ENCODE peak calls at places on chromosomes 3 and 15, in ten cellular contexts. Z is fibroblast of lung, E is keratinocyte, F is Peyer's patch, B is left ventricle myocardium inferior, G is hepatocyte, W is tibial artery, X is colonic mucosa, R is A549, S is transverse colon. C is an unnamed sample.

GRCh38 chr3:114646521-114646920 is 352.7 kb downstream of the TIGIT start:
- DNase-seq in S (no peak), B (no peak), Z (no peak), W (no peak), R (no peak), F (no peak), X (no peak), E (no peak), G (no peak), C (no peak)

GRCh38 chr3:59654120-59654952 is 604.5 kb upstream of the CFAP20DC start:
- DNase-seq in E (no peak), S (no peak), R (no peak), G (peak; percentile 23), W (peak; percentile 44), Z (peak; percentile 15), X (no peak), B (peak; percentile 29), F (no peak), C (peak; percentile 5)

GRCh38 chr3:195813916-195814486 is 2.3 kb upstream of the MUC4 start:
- DNase-seq in Z (no peak), G (no peak), E (no peak), R (no peak), X (no peak), B (no peak), F (no peak), S (no peak), W (no peak), C (no peak)

GRCh38 chr3:129461022-129461421 is 21.0 kb downstream of the IFT122 start:
- DNase-seq in S (no peak), X (no peak), Z (peak; percentile 72), B (no peak), W (no peak), E (no peak), G (no peak), R (no peak), F (no peak), C (no peak)

GRCh38 chr3:146921693-146922092 is 316.5 kb upstream of the PLSCR5 start:
- DNase-seq in S (no peak), G (no peak), R (no peak), F (no peak), X (no peak), Z (no peak), B (no peak), E (no peak), W (no peak), C (no peak)

GRCh38 chr3:11552289-11553264 is 91.1 kb downstream of the VGLL4 start:
- DNase-seq in Z (no peak), X (no peak), S (no peak), W (no peak), F (peak; percentile 43), G (no peak), B (peak; percentile 13), E (no peak), R (no peak), C (no peak)

GRCh38 chr15:89171136-89172072 is 50.0 kb downstream of the RLBP1 start:
- DNase-seq in F (no peak), W (no peak), R (peak; percentile 74), X (peak; percentile 73), B (no peak), Z (peak; percentile 63), G (peak; percentile 80), S (peak; percentile 54), E (no peak), C (peak; percentile 74)

GRCh38 chr3:62122819-62123218 is 250.5 kb downstream of the FEZF2 start:
- DNase-seq in W (no peak), B (no peak), R (no peak), S (no peak), G (no peak), Z (no peak), E (no peak), F (no peak), X (no peak), C (no peak)

GRCh38 chr3:133574260-133574881 is 885 bp downstream of the CDV3 start:
- DNase-seq in F (peak; percentile 85), W (peak; percentile 65), Z (peak; percentile 86), G (peak; percentile 90), E (no peak), B (peak; percentile 76), X (peak; percentile 74), R (peak; percentile 39), S (peak; percentile 80), C (peak; percentile 74)

GRCh38 chr3:74027121-74027520 is 402.4 kb upstream of the PDZRN3 start:
- DNase-seq in B (no peak), S (no peak), E (no peak), X (no peak), W (no peak), F (no peak), G (peak; percentile 55), Z (no peak), R (no peak), C (no peak)

GRCh38 chr3:98593046-98593936 is at the start of gene CPOX:
- DNase-seq in Z (peak; percentile 81), F (peak; percentile 94), S (peak; percentile 93), B (peak; percentile 88), W (peak; percentile 91), R (peak; percentile 88), E (no peak), X (peak; percentile 96), G (peak; percentile 95), C (peak; percentile 84)
- H3K27ac ChIP-seq in Z (peak within 1 kb of the TSS; percentile 55), F (peak within 1 kb of the TSS; percentile 77), S (peak within 1 kb of the TSS; percentile 85), B (peak within 1 kb of the TSS; percentile 90), W (peak within 1 kb of the TSS; percentile 78), R (peak within 1 kb of the TSS; percentile 77), E (peak within 1 kb of the TSS; percentile 39), X (peak within 1 kb of the TSS; percentile 73), G (peak within 1 kb of the TSS; percentile 75), C (no peak within 1 kb of the TSS)

DNA sequence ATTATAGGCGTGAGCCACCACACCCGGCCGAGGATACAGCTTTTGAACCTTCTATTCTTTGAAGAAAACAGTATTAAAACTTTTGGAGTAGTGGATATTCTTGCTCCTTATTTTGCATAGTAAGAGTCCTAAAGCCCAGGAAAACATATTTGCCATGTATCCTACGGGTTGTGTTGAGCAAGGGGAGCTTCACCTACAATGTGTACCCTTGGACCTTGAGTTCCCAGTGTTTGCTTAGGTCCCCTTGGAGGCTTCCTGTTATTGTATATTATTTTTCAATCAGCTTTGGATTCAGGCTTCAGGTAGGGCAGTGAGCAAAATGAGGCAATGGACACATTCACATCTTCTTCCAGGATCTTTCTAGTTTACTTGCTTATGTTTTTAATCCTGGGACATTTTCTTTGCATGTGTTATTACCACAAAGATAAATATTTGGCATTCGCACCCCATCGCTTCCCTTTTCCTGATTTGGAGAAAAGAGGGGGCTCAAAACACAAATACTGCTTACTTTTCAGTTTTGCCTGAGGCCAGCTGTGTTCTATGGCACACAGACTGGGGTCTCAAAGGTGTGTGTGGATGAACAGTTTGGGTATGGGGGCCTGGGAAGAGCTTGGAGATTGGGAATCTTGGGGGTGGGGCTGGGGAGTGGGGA is 88.7 kb downstream of the FNDC3B start:
- DNase-seq in S (no peak), Z (no peak), E (no peak), R (no peak), X (no peak), G (no peak), F (no peak), B (no peak), W (no peak), C (no peak)
- H3K4me1 ChIP-seq in S (peaks cover 39% of the 10 kb centered on the region), Z (peaks cover 33% of the 10 kb centered on the region), E (peaks cover 34% of the 10 kb centered on the region), R (peaks cover 85% of the 10 kb centered on the region), X (no peaks in the 10 kb centered on the region), G (peaks cover 55% of the 10 kb centered on the region), F (peaks cover 23% of the 10 kb centered on the region), B (peaks cover 89% of the 10 kb centered on the region), W (no peaks in the 10 kb centered on the region), C (peaks cover 11% of the 10 kb centered on the region)

GRCh38 chr15:99620178-99620577 is 54.4 kb downstream of the MEF2A start:
- DNase-seq in Z (no peak), G (no peak), W (no peak), B (no peak), R (no peak), E (no peak), F (no peak), X (no peak), S (no peak), C (no peak)
- TF ChIP-seq CTCF in Z (no peak), G (no peak), W (no peak), B (no peak), R (no peak), E (no peak), F (no peak), X (no peak), S (no peak), C (no peak)

GRCh38 chr15:67571643-67572415 is 29.3 kb downstream of the MAP2K5 start:
- DNase-seq in Z (no peak), F (peak; percentile 54), R (no peak), W (no peak), S (peak; percentile 55), X (peak; percentile 52), E (no peak), B (no peak), G (peak; percentile 22), C (no peak)

GRCh38 chr15:67569668-67570067 is 27.2 kb downstream of the MAP2K5 start:
- DNase-seq in E (no peak), B (no peak), F (no peak), Z (no peak), G (no peak), R (no peak), W (no peak), S (no peak), X (no peak), C (no peak)

GRCh38 chr15:67570875-67571642 is 28.6 kb downstream of the MAP2K5 start:
- DNase-seq in B (no peak), Z (no peak), F (no peak), X (no peak), S (no peak), W (no peak), R (no peak), G (peak; percentile 20), E (no peak), C (no peak)

GRCh38 chr15:67574981-67575632 is 32.6 kb downstream of the MAP2K5 start:
- DNase-seq in E (no peak), S (no peak), W (no peak), F (no peak), B (no peak), X (no peak), Z (no peak), G (no peak), R (no peak), C (peak; percentile 1)

GRCh38 chr15:67573194-67573593 is 30.7 kb downstream of the MAP2K5 start:
- DNase-seq in G (no peak), W (no peak), R (no peak), Z (no peak), S (no peak), B (no peak), F (no peak), X (no peak), E (no peak), C (no peak)
- H3K27ac ChIP-seq in G (no peak overlapping the region), W (no peak overlapping the region), R (no peak overlapping the region), Z (no peak overlapping the region), S (no peak overlapping the region), B (no peak overlapping the region), F (no peak overlapping the region), X (no peak overlapping the region), E (no peak overlapping the region), C (no peak overlapping the region)

DNA sequence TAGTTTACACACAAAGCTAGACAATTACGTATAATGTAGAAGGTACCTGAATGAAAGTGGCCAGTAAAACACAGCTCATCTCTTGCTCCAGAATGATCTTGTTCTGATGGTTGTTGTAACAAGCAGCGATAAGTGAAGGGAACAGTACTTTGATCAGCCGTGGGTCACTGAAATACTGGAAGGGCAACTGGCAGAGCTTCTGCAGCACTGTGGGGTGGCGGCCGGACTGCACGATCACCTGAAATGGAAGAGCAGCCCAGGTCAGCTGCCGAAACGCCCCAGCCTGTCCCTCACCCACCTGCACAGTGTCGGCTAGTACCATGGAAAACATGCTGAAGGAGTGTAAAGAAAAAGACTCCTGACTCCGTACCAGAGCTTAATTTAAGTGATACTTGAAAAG is 17.3 kb downstream of the ISL2 start:
- DNase-seq in X (no peak), B (no peak), F (no peak), E (no peak), R (no peak), W (no peak), Z (no peak), S (no peak), G (no peak), C (no peak)
- H3K4me1 ChIP-seq in X (no peaks in the 10 kb centered on the region), B (no peaks in the 10 kb centered on the region), F (no peaks in the 10 kb centered on the region), E (no peaks in the 10 kb centered on the region), R (peaks cover 9% of the 10 kb centered on the region), W (no peaks in the 10 kb centered on the region), Z (no peaks in the 10 kb centered on the region), S (no peaks in the 10 kb centered on the region), G (peaks cover 9% of the 10 kb centered on the region), C (no peaks in the 10 kb centered on the region)

C was measured in cardiac muscle cell.